ENCODE peak calls at places on chromosomes 4 and X, in nine cellular contexts. B, V, Z, A, Y, X, M, S and R are unnamed samples.

GRCh38 chr4:14646831-14647230 is 355.4 kb upstream of the CPEB2 start:
- DNase-seq in B (no peak), X (no peak), S (peak), V (no peak), M (no peak), Y (no peak), Z (peak), A (no peak), R (no peak)

GRCh38 chr4:184960505-184960971 is 57.8 kb upstream of the HELT start:
- DNase-seq in S (no peak), Z (no peak), A (no peak), M (no peak), X (no peak), Y (peak), B (no peak), V (no peak), R (no peak)

GRCh38 chr4:97639961-97640360 is 503.3 kb downstream of the STPG2 start:
- DNase-seq in M (no peak), Z (no peak), Y (no peak), B (no peak), V (no peak), S (peak), A (no peak), X (no peak), R (no peak)

GRCh38 chrX:132181364-132181763 is 37.9 kb downstream of the RAP2C start:
- DNase-seq in X (no peak), A (peak), Z (no peak), M (no peak), V (no peak), Y (peak), S (peak), B (peak), R (no peak)

GRCh38 chr4:20684852-20685763 is 15.2 kb upstream of the PACRGL start:
- DNase-seq in B (no peak), S (peak), X (no peak), Z (no peak), V (peak), A (no peak), Y (no peak), M (no peak), R (no peak)

GRCh38 chr4:8323947-8324555 is 54.5 kb downstream of the HTRA3 start:
- DNase-seq in B (peak), V (no peak), X (no peak), M (no peak), Y (no peak), S (no peak), Z (peak), A (no peak), R (no peak)

GRCh38 chr4:41213563-41214157 is 682 bp downstream of the APBB2 start:
- DNase-seq in M (peak), V (no peak), Y (peak), S (no peak), Z (no peak), A (peak), X (no peak), B (peak), R (peak)

GRCh38 chr4:54289316-54289715 is 60.2 kb downstream of the PDGFRA start:
- DNase-seq in X (no peak), B (no peak), Z (no peak), M (no peak), S (no peak), Y (no peak), A (no peak), V (no peak), R (no peak)

GRCh38 chrX:65451663-65452062 is 82.9 kb downstream of the LAS1L start:
- DNase-seq in B (peak), A (no peak), Z (peak), X (no peak), V (peak), S (peak), Y (no peak), M (no peak), R (no peak)

GRCh38 chr4:89788243-89789072 is 48.5 kb downstream of the SNCA start:
- DNase-seq in X (no peak), M (no peak), Z (peak), Y (no peak), S (no peak), V (peak), B (peak), A (no peak), R (peak)

GRCh38 chr4:21888195-21888976 is 60.2 kb downstream of the KCNIP4 start:
- DNase-seq in B (peak), A (no peak), S (peak), V (no peak), X (no peak), Z (peak), Y (no peak), M (no peak), R (no peak)

GRCh38 chr4:53477038-53477565 is 99.7 kb downstream of the FIP1L1 start:
- DNase-seq in X (peak), M (no peak), V (no peak), A (no peak), B (peak), S (no peak), Y (no peak), Z (peak), R (no peak)

GRCh38 chrX:68175569-68175968 is 257.7 kb downstream of the OPHN1 start:
- DNase-seq in M (no peak), A (no peak), V (no peak), X (no peak), Z (peak), B (peak), S (peak), Y (no peak), R (no peak)

GRCh38 chr4:151811403-151811802 is 50.6 kb upstream of the GATB start:
- DNase-seq in A (no peak), Z (no peak), Y (no peak), M (no peak), S (no peak), V (no peak), B (no peak), X (no peak), R (no peak)

GRCh38 chr4:48017108-48017527 is 546 bp downstream of the NIPAL1 start:
- DNase-seq in B (peak), X (no peak), Y (peak), A (peak), V (peak), Z (peak), S (peak), M (peak), R (peak)

GRCh38 chrX:109440475-109440874 is 41.4 kb downstream of the GUCY2F start:
- DNase-seq in A (no peak), S (no peak), X (no peak), Z (no peak), V (no peak), M (no peak), Y (no peak), B (no peak), R (no peak)

GRCh38 chrX:134761788-134762187 is 103.5 kb upstream of the PLAC1 start:
- DNase-seq in A (no peak), X (no peak), S (peak), M (no peak), V (peak), Y (no peak), B (no peak), Z (no peak), R (no peak)

GRCh38 chr4:86508436-86508835 is 85.7 kb upstream of the PTPN13 start:
- DNase-seq in V (no peak), S (peak), M (no peak), X (no peak), Y (no peak), Z (peak), B (no peak), A (no peak), R (no peak)

GRCh38 chrX:110218591-110218990 is 99.3 kb downstream of the AMMECR1 start:
- DNase-seq in X (no peak), Z (no peak), Y (no peak), V (no peak), A (no peak), S (no peak), M (no peak), B (no peak), R (no peak)

GRCh38 chr4:109730294-109731051 is 603 bp upstream of the PLA2G12A start:
- DNase-seq in S (peak), V (peak), M (peak), Z (peak), Y (peak), A (peak), X (peak), B (peak), R (peak)

GRCh38 chr4:122151982-122152698 is at the start of gene BLTP1:
- DNase-seq in X (peak), V (peak), B (peak), Y (peak), M (peak), A (peak), Z (peak), S (peak), R (peak)

GRCh38 chr4:121936101-121936500 is 15.8 kb downstream of the TRPC3 start:
- DNase-seq in V (no peak), M (no peak), S (no peak), Z (no peak), A (no peak), B (no peak), X (no peak), Y (no peak), R (no peak)

GRCh38 chr4:10458190-10458589 is 964 bp upstream of the ZNF518B start:
- DNase-seq in X (no peak), S (no peak), A (no peak), Z (no peak), B (no peak), Y (no peak), M (no peak), V (no peak), R (no peak)

GRCh38 chr4:109560687-109561452 is 824 bp downstream of the MCUB start:
- DNase-seq in A (no peak), B (peak), X (no peak), Y (no peak), S (peak), V (peak), Z (peak), M (peak), R (no peak)

GRCh38 chrX:130916636-130917422 is 13.8 kb upstream of the ENOX2 start:
- DNase-seq in B (peak), M (peak), X (no peak), Y (no peak), V (peak), S (peak), Z (peak), A (no peak), R (no peak)

GRCh38 chrX:104488811-104489210 is 77.2 kb upstream of the IL1RAPL2 start:
- DNase-seq in Y (no peak), S (peak), B (peak), M (no peak), V (no peak), X (no peak), Z (peak), A (no peak), R (no peak)

GRCh38 chrX:49042581-49043219 is 457 bp downstream of the TFE3 start:
- DNase-seq in S (no peak), A (no peak), B (no peak), V (no peak), Z (peak), X (no peak), Y (no peak), M (no peak), R (no peak)

GRCh38 chrX:91414710-91415109 is 19.9 kb upstream of the PABPC5 start:
- DNase-seq in X (no peak), S (peak), V (peak), M (no peak), B (no peak), A (no peak), Z (no peak), Y (no peak), R (no peak)

GRCh38 chr4:54228563-54229501 is at the start of gene PDGFRA:
- DNase-seq in X (no peak), Y (no peak), B (no peak), Z (peak), V (peak), S (no peak), M (no peak), A (no peak), R (no peak)

GRCh38 chr4:1463088-1463926 is 57.1 kb upstream of the NKX1-1 start:
- DNase-seq in Z (peak), M (no peak), V (no peak), Y (no peak), S (no peak), X (no peak), A (no peak), B (no peak), R (no peak)

GRCh38 chr4:109127866-109128265 is 174.6 kb downstream of the COL25A1 start:
- DNase-seq in Y (no peak), Z (no peak), X (no peak), M (no peak), S (no peak), B (no peak), V (no peak), A (no peak), R (no peak)

GRCh38 chr4:47315346-47315745 is 148.2 kb downstream of the COMMD8 start:
- DNase-seq in B (peak), M (no peak), Z (peak), S (peak), X (no peak), V (no peak), Y (no peak), A (no peak), R (no peak)

GRCh38 chr4:42359686-42360085 is 37.6 kb upstream of the SHISA3 start:
- DNase-seq in Z (no peak), A (no peak), B (no peak), X (no peak), M (no peak), V (no peak), S (no peak), Y (no peak), R (no peak)

GRCh38 chr4:77220841-77221613 is 64.0 kb downstream of the CCNG2 start:
- DNase-seq in S (no peak), A (no peak), B (no peak), V (peak), M (no peak), X (no peak), Z (peak), Y (no peak), R (no peak)

GRCh38 chr4:244471-244870 is 60.8 kb downstream of the ZNF732 start:
- DNase-seq in M (no peak), S (peak), Y (no peak), Z (peak), X (peak), B (peak), V (peak), A (no peak), R (peak)

GRCh38 chr4:8674311-8674885 is 81.8 kb downstream of the CPZ start:
- DNase-seq in S (no peak), V (no peak), Z (no peak), Y (no peak), B (no peak), X (no peak), A (no peak), M (no peak), R (no peak)

GRCh38 chr4:55318135-55318534 is 27.9 kb upstream of the SRD5A3 start:
- DNase-seq in B (no peak), Y (no peak), M (no peak), S (peak), A (no peak), V (no peak), Z (peak), X (no peak), R (no peak)

GRCh38 chrX:72062890-72063289 is 68.8 kb downstream of the RTL5 start:
- DNase-seq in Z (no peak), X (no peak), M (no peak), Y (no peak), V (no peak), S (no peak), B (no peak), A (no peak), R (no peak)
- H3K27ac ChIP-seq in Z (no peak), X (no peak), M (no peak), Y (no peak), V (no peak), S (no peak), B (no peak), A (no peak), R (no peak)

DNA sequence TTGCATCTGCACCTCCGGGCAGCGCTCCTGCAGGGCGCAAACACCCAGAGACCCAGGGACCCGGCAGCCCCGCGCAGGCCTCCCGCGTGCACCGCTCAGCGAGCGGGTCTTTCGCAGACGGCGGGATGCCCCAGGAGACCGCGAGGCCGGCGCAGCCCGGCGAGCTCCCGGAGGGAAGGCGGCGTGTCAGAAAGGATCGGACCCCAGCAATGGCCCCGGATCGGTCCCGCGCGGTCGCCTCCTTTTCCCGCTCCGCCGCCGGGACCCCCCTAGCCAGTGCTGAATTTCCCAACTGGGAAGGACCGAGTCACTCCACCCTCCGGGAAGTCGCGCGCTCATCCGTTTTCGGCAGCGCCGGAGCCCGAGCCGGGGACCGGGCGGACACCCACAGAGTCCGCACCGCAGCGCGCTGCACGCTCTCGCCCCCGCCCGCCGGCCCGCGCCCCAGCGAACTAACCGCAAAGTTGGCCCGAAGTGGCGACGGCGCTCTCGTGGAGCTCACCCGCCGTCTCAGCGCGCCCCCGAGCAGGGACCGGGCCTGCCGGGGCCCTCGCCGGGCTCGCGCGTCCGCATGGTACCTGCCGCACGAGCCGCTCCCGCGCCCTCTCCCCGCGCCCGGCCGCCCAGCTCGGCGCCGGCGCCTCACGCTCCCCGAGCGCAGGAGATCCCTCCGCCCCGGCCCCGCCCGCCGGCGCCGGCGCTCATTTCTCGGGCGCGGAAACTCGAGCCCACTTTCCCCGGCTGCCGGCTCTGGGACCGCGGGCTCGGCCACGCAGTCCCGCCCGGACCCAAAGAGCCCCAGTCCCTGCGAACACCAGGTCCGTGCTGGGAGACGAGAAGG is at the start of gene FAT1:
- DNase-seq in A (peak), X (no peak), Z (peak), M (peak), S (peak), B (peak), V (peak), Y (peak), R (peak)
- H3K27ac ChIP-seq in A (peak), X (peak), Z (peak), M (peak), S (peak), B (peak), V (peak), Y (peak), R (peak)

DNA sequence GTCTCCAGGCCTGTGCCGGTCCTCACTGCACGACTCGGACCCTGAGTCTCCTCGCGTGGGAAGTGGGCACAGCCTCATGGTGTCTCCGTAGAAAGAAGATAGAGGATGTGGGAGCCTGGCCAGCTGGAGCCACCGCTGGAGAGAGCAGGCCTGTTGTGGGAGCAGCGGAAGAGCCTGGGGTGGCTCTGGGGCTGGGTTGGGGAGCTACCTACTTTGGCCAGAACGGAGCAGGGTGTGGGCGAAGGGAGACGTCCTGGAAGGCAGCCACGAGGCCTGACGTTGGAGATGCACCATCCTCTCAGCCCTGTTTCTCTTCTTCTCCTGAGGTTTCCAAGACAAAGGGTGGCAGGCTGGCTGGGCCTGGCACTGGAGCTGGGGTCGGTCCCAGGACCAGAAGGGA is 93.8 kb downstream of the SORCS2 start:
- DNase-seq in M (no peak), S (no peak), V (no peak), X (no peak), Z (no peak), A (no peak), B (no peak), Y (no peak), R (no peak)
- H3K27ac ChIP-seq in M (peak), S (no peak), V (no peak), X (no peak), Z (no peak), A (no peak), B (no peak), Y (no peak), R (no peak)

GRCh38 chr4:124658795-124659194 is 53.7 kb downstream of the ANKRD50 start:
- DNase-seq in A (no peak), Z (no peak), V (no peak), M (no peak), S (no peak), Y (no peak), B (no peak), X (no peak), R (no peak)
- H3K27ac ChIP-seq in A (no peak), Z (no peak), V (no peak), M (no peak), S (no peak), Y (no peak), B (no peak), X (no peak), R (no peak)

DNA sequence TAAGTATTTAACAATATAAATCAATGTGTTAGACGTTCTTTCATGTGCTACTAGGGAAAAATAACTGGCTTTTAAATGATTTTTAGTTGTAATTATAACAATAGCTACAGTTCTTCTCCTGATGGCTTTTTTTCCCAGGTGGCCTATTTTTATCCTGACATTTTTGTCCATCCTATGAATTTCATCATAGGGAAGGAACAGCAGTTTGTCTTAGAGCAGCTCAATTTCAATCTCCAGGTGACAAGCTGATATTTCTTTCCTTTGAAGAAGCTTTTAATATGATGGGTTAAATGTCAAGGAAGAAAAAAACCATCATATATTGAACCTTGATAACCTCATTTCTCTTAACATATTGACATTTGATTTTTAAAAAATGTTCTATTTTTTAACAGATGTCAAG is 163.0 kb upstream of the AGA start:
- DNase-seq in X (no peak), V (no peak), Y (no peak), A (no peak), S (no peak), B (no peak), M (no peak), Z (no peak), R (no peak)
- H3K27ac ChIP-seq in X (no peak), V (no peak), Y (no peak), A (no peak), S (no peak), B (no peak), M (no peak), Z (no peak), R (no peak)

DNA sequence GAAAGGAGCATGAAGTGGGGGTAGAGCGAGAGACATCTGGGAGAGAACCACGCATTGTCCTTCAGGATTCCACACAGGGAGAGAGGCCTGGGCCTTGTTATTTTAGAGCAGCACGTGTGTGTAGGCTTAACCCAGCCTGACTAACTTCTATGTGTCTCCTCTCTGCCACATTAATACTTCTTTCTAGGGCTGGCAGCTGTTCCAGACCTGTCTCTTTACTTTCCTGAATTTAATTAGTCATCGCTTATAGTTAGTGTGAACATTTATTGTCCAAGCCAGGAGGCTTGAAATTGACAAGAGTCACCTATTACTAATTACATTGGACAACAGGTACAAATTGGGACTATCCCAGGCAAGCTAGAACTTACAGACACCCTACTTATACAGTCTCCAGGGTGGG is 51.4 kb downstream of the SMAD1 start:
- DNase-seq in S (peak), B (peak), A (no peak), Z (peak), X (no peak), M (no peak), Y (no peak), V (no peak), R (no peak)
- H3K27ac ChIP-seq in S (no peak), B (no peak), A (no peak), Z (no peak), X (no peak), M (no peak), Y (no peak), V (no peak), R (peak)

GRCh38 chrX:101191217-101191750 is 28.3 kb upstream of the DRP2 start:
- DNase-seq in A (peak), V (peak), X (peak), Z (peak), Y (no peak), S (no peak), B (no peak), M (peak), R (no peak)

GRCh38 chrX:101190736-101191135 is 28.9 kb upstream of the DRP2 start:
- DNase-seq in S (no peak), M (no peak), X (no peak), Z (peak), A (no peak), B (no peak), Y (no peak), V (no peak), R (no peak)

GRCh38 chrX:101195442-101196173 is 24.0 kb upstream of the DRP2 start:
- DNase-seq in B (no peak), V (no peak), Y (no peak), S (no peak), Z (no peak), M (no peak), X (no peak), A (no peak), R (no peak)
- H3K27ac ChIP-seq in B (no peak), V (no peak), Y (no peak), S (no peak), Z (no peak), M (no peak), X (no peak), A (no peak), R (no peak)